ENCODE peak calls at places on chromosome 14, in four cellular contexts. One of them, this sample, is unnamed.

GRCh38 chr14:57933363-57933762 is 67.5 kb upstream of the SLC35F4 start:
- DNase-seq in tibial artery: no peak
- DNase-seq in GM23248: no peak
- DNase-seq in CD8-positive, alpha-beta memory T cell: no peak
- DNase-seq in this sample: no peak

GRCh38 chr14:105891631-105892452 is 365.5 kb downstream of the TMEM121 start:
- DNase-seq in tibial artery: peak; percentile 15
- DNase-seq in GM23248: no peak
- DNase-seq in CD8-positive, alpha-beta memory T cell: no peak
- DNase-seq in this sample: no peak

GRCh38 chr14:75411194-75411552 is 16.6 kb upstream of the JDP2 start:
- DNase-seq in tibial artery: no peak
- DNase-seq in GM23248: no peak
- DNase-seq in CD8-positive, alpha-beta memory T cell: no peak
- DNase-seq in this sample: no peak

GRCh38 chr14:77203611-77204456 is 22.2 kb downstream of the TMEM63C start:
- DNase-seq in tibial artery: no peak
- DNase-seq in GM23248: no peak
- DNase-seq in CD8-positive, alpha-beta memory T cell: no peak
- DNase-seq in this sample: no peak

GRCh38 chr14:76867536-76868452 is 41.6 kb downstream of the LRRC74A start:
- DNase-seq in tibial artery: no peak
- DNase-seq in GM23248: no peak
- DNase-seq in CD8-positive, alpha-beta memory T cell: no peak
- DNase-seq in this sample: peak; percentile 53

GRCh38 chr14:37594238-37594915 is 672 bp downstream of the FOXA1 start:
- DNase-seq in tibial artery: no peak
- DNase-seq in GM23248: peak; percentile 82
- DNase-seq in CD8-positive, alpha-beta memory T cell: no peak
- DNase-seq in this sample: no peak

GRCh38 chr14:95313707-95314106 is 6.0 kb downstream of the CLMN start:
- DNase-seq in tibial artery: peak; percentile 84
- DNase-seq in GM23248: peak; percentile 72
- DNase-seq in CD8-positive, alpha-beta memory T cell: no peak
- DNase-seq in this sample: no peak

GRCh38 chr14:33230016-33230415 is 291.3 kb downstream of the NPAS3 start:
- DNase-seq in tibial artery: no peak
- DNase-seq in GM23248: no peak
- DNase-seq in CD8-positive, alpha-beta memory T cell: no peak
- DNase-seq in this sample: no peak

GRCh38 chr14:65198346-65198745 is 96.0 kb upstream of the MAX start:
- DNase-seq in tibial artery: no peak
- DNase-seq in GM23248: no peak
- DNase-seq in CD8-positive, alpha-beta memory T cell: no peak
- DNase-seq in this sample: no peak

GRCh38 chr14:100541621-100542560 is 45.3 kb downstream of the BEGAIN start:
- DNase-seq in tibial artery: no peak
- DNase-seq in GM23248: no peak
- DNase-seq in CD8-positive, alpha-beta memory T cell: no peak
- DNase-seq in this sample: no peak

GRCh38 chr14:75562048-75562447 is 16.4 kb upstream of the FLVCR2 start:
- DNase-seq in tibial artery: no peak
- DNase-seq in GM23248: peak; percentile 31
- DNase-seq in CD8-positive, alpha-beta memory T cell: no peak
- DNase-seq in this sample: no peak

GRCh38 chr14:29999013-29999539 is 71.4 kb upstream of the PRKD1 start:
- DNase-seq in tibial artery: no peak
- DNase-seq in GM23248: no peak
- DNase-seq in CD8-positive, alpha-beta memory T cell: no peak
- DNase-seq in this sample: no peak

GRCh38 chr14:34766060-34766459 is 51.7 kb upstream of the CFL2 start:
- DNase-seq in tibial artery: no peak
- DNase-seq in GM23248: no peak
- DNase-seq in CD8-positive, alpha-beta memory T cell: no peak
- DNase-seq in this sample: no peak

GRCh38 chr14:91942128-91942527 is 5.4 kb downstream of the FBLN5 start:
- DNase-seq in tibial artery: no peak
- DNase-seq in GM23248: no peak
- DNase-seq in CD8-positive, alpha-beta memory T cell: no peak
- DNase-seq in this sample: no peak

GRCh38 chr14:31880935-31881334 is 196.2 kb upstream of the ARHGAP5 start:
- DNase-seq in tibial artery: no peak
- DNase-seq in GM23248: peak; percentile 96
- DNase-seq in CD8-positive, alpha-beta memory T cell: no peak
- DNase-seq in this sample: no peak

GRCh38 chr14:106174206-106174605 is 647.8 kb downstream of the TMEM121 start:
- DNase-seq in tibial artery: no peak
- DNase-seq in GM23248: no peak
- DNase-seq in CD8-positive, alpha-beta memory T cell: peak; percentile 49
- DNase-seq in this sample: peak; percentile 70

GRCh38 chr14:39451811-39452210 is 19.6 kb upstream of the FBXO33 start:
- DNase-seq in tibial artery: no peak
- DNase-seq in GM23248: no peak
- DNase-seq in CD8-positive, alpha-beta memory T cell: no peak
- DNase-seq in this sample: no peak

GRCh38 chr14:84006643-84007137 is 1523.3 kb upstream of the FLRT2 start:
- DNase-seq in tibial artery: no peak
- DNase-seq in GM23248: no peak
- DNase-seq in CD8-positive, alpha-beta memory T cell: no peak
- DNase-seq in this sample: no peak

GRCh38 chr14:91409991-91410401 is 7.6 kb downstream of the CCDC88C start:
- DNase-seq in tibial artery: no peak
- DNase-seq in GM23248: no peak
- DNase-seq in CD8-positive, alpha-beta memory T cell: no peak
- DNase-seq in this sample: peak; percentile 84

GRCh38 chr14:51604078-51604477 is 47.6 kb upstream of the FRMD6 start:
- DNase-seq in tibial artery: no peak
- DNase-seq in GM23248: peak; percentile 95
- DNase-seq in CD8-positive, alpha-beta memory T cell: no peak
- DNase-seq in this sample: no peak

GRCh38 chr14:35401853-35402252 is 2.7 kb downstream of the NFKBIA start:
- DNase-seq in tibial artery: no peak
- DNase-seq in GM23248: peak; percentile 45
- DNase-seq in CD8-positive, alpha-beta memory T cell: no peak
- DNase-seq in this sample: no peak

GRCh38 chr14:67515386-67516079 is 17.6 kb upstream of the PLEKHH1 start:
- DNase-seq in tibial artery: no peak
- DNase-seq in GM23248: peak; percentile 53
- DNase-seq in CD8-positive, alpha-beta memory T cell: no peak
- DNase-seq in this sample: peak; percentile 24

GRCh38 chr14:67514650-67515385 is 18.3 kb upstream of the PLEKHH1 start:
- DNase-seq in tibial artery: peak; percentile 28
- DNase-seq in GM23248: peak; percentile 76
- DNase-seq in CD8-positive, alpha-beta memory T cell: peak; percentile 36
- DNase-seq in this sample: peak; percentile 44

GRCh38 chr14:67512463-67513134 is 20.5 kb upstream of the PLEKHH1 start:
- DNase-seq in tibial artery: no peak
- DNase-seq in GM23248: no peak
- DNase-seq in CD8-positive, alpha-beta memory T cell: no peak
- DNase-seq in this sample: no peak

GRCh38 chr14:67514203-67514607 is 18.9 kb upstream of the PLEKHH1 start:
- DNase-seq in tibial artery: no peak
- DNase-seq in GM23248: peak; percentile 18
- DNase-seq in CD8-positive, alpha-beta memory T cell: no peak
- DNase-seq in this sample: no peak

GRCh38 chr14:67513631-67514108 is 19.4 kb upstream of the PLEKHH1 start:
- DNase-seq in tibial artery: no peak
- DNase-seq in GM23248: no peak
- DNase-seq in CD8-positive, alpha-beta memory T cell: no peak
- DNase-seq in this sample: no peak
- H3K4me3 ChIP-seq in tibial artery: no peak overlapping the region
- H3K4me3 ChIP-seq in GM23248: no peak overlapping the region
- H3K4me3 ChIP-seq in CD8-positive, alpha-beta memory T cell: no peak overlapping the region
- H3K4me3 ChIP-seq in this sample: peak overlapping the region; percentile 68

GRCh38 chr14:104721704-104722431 is 2.2 kb upstream of the ADSS1 start:
- DNase-seq in tibial artery: peak; percentile 70
- DNase-seq in GM23248: peak; percentile 27
- DNase-seq in CD8-positive, alpha-beta memory T cell: no peak
- DNase-seq in this sample: no peak
- H3K4me1 ChIP-seq in tibial artery: peaks cover 49% of the 10 kb centered on the region
- H3K4me1 ChIP-seq in GM23248: peaks cover 8% of the 10 kb centered on the region
- H3K4me1 ChIP-seq in CD8-positive, alpha-beta memory T cell: peaks cover 6% of the 10 kb centered on the region
- H3K4me1 ChIP-seq in this sample: no peaks in the 10 kb centered on the region

DNA sequence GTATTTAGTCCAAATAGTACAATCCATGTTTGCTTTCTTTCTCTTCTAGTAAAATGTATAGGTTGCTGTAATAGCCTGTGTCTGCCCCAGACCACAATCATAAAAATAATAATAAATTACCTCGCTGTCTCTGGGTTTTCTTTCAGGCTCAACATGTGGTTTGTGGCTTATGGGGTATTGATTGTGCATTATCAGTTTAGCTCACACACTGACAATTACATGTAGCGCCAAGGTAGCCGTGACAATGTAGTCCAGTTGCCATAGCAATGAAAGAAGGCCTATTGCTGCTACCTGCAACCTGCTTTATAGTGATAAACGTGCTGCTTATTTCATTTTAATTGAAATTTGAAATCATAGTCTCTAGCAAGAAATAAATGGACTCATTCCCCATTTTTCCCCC is 1009.8 kb downstream of the NRXN3 start:
- DNase-seq in tibial artery: no peak
- DNase-seq in GM23248: no peak
- DNase-seq in CD8-positive, alpha-beta memory T cell: no peak
- DNase-seq in this sample: no peak
- H3K9me3 ChIP-seq in tibial artery: no peaks in the 10 kb centered on the region
- H3K9me3 ChIP-seq in GM23248: no peaks in the 10 kb centered on the region
- H3K9me3 ChIP-seq in CD8-positive, alpha-beta memory T cell: no peaks in the 10 kb centered on the region
- H3K9me3 ChIP-seq in this sample: no peaks in the 10 kb centered on the region

GRCh38 chr14:87380054-87380453 is 612.9 kb downstream of the GALC start:
- DNase-seq in tibial artery: no peak
- DNase-seq in GM23248: no peak
- DNase-seq in CD8-positive, alpha-beta memory T cell: no peak
- DNase-seq in this sample: no peak
- H3K4me3 ChIP-seq in tibial artery: no peak overlapping the region
- H3K4me3 ChIP-seq in GM23248: no peak overlapping the region
- H3K4me3 ChIP-seq in CD8-positive, alpha-beta memory T cell: no peak overlapping the region
- H3K4me3 ChIP-seq in this sample: no peak overlapping the region

DNA sequence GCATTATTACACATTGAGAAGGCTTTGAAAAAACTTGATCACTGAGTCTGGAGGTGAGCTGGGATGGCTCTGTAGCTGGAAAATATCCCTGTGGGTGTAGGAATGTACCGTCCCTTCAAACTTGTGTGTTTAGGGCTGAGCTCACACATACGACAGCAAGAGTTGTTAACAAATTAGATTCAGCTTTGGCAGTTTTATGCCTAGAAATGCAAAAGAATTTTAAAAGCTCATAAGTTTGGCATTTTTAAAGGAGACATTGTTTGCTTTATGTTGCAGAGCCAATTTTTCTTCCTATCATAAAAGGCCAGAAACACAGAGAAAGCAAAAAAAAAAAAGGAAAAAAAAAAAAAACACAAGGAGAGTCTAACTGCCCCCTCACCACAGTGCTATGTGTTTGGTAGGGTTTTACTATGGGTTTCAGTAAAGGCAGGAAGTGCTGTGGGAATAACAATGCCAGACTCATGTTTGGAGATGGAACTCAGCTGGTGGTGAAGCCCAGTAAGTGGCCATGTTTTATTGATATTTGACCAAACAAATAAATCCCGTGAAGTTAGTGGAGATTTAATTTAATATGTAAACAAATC is 78.4 kb downstream of the DAD1 start:
- DNase-seq in tibial artery: no peak
- DNase-seq in GM23248: peak; percentile 69
- DNase-seq in CD8-positive, alpha-beta memory T cell: no peak
- DNase-seq in this sample: no peak
- H3K4me1 ChIP-seq in tibial artery: peaks cover 33% of the 10 kb centered on the region
- H3K4me1 ChIP-seq in GM23248: peaks cover 19% of the 10 kb centered on the region
- H3K4me1 ChIP-seq in CD8-positive, alpha-beta memory T cell: peaks cover 90% of the 10 kb centered on the region
- H3K4me1 ChIP-seq in this sample: peaks cover 67% of the 10 kb centered on the region

DNA sequence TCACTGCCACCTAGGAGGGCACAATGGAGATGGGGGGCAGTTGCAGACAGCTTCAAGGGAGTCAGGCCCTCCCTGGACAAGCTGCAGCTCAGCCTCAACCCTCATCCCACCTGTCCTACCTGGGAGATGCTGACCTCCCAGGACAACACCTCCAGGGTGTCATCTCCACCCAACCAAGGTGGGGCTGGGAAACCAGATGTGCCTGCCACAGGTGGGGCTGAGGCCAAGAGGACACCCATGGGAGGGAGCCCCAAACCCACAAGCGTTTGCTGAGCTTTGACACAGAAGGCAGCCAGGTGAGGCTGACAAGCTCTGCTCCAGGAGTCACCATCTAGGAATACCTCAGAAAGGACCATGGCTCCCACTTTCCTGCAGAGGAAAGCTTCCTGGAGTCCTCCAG is 31.5 kb downstream of the ZFP36L1 start:
- DNase-seq in tibial artery: no peak
- DNase-seq in GM23248: no peak
- DNase-seq in CD8-positive, alpha-beta memory T cell: no peak
- DNase-seq in this sample: no peak
- H3K9me3 ChIP-seq in tibial artery: no peaks in the 10 kb centered on the region
- H3K9me3 ChIP-seq in GM23248: no peaks in the 10 kb centered on the region
- H3K9me3 ChIP-seq in CD8-positive, alpha-beta memory T cell: no peaks in the 10 kb centered on the region
- H3K9me3 ChIP-seq in this sample: no peaks in the 10 kb centered on the region